ENCODE peak calls at places on chromosome 2, in ten cellular contexts. Z is GM12891; S is activated naive CD4-positive, alpha-beta T cell treated with anti-CD3 and anti-CD28 coated beads, Interleukin-2, amount 50 U/mL, for 16 hours; U is ELR; K is cerebellum; Q is activated T-helper 9 cell treated with anti-CD3 and anti-CD28 coated beads, Interleukin-2, amount 50 U/mL, for 16 hours; P is germinal center; W is cardiac fibroblast; Y is A172; B is HepG2. E is an unnamed sample.

GRCh38 chr2:7094113-7094760 is 177.0 kb downstream of the RNF144A start:
- DNase-seq in Z (no peak), S (no peak), U (no peak), K (no peak), Q (no peak), P (no peak), W (no peak), Y (no peak), B (no peak), E (no peak)

GRCh38 chr2:191758420-191759199 is 80.7 kb downstream of the NABP1 start:
- DNase-seq in Z (peak; percentile 64), S (peak; percentile 47), U (peak; percentile 88), K (no peak), Q (peak; percentile 20), P (peak; percentile 78), W (peak; percentile 59), Y (peak; percentile 79), B (peak; percentile 71), E (peak; percentile 28)

GRCh38 chr2:114683251-114683650 is 240.8 kb downstream of the DPP10 start:
- DNase-seq in Z (no peak), S (no peak), U (no peak), K (no peak), Q (no peak), P (no peak), W (no peak), Y (no peak), B (no peak), E (no peak)

GRCh38 chr2:1979101-1979500 is 234.8 kb upstream of the PXDN start:
- DNase-seq in Z (no peak), S (no peak), U (no peak), K (no peak), Q (no peak), P (no peak), W (no peak), Y (no peak), B (no peak), E (no peak)

GRCh38 chr2:200477667-200478121 is 32.2 kb downstream of the KCTD18 start:
- DNase-seq in Z (no peak), S (no peak), U (no peak), K (no peak), Q (no peak), P (no peak), W (peak; percentile 49), Y (no peak), B (no peak), E (no peak)

GRCh38 chr2:1701556-1702185 is 42.6 kb downstream of the PXDN start:
- DNase-seq in Z (no peak), S (no peak), U (no peak), K (no peak), Q (no peak), P (no peak), W (no peak), Y (no peak), B (no peak), E (no peak)

GRCh38 chr2:1451451-1451850 is 38.2 kb downstream of the TPO start:
- DNase-seq in Z (no peak), S (no peak), U (no peak), K (no peak), Q (no peak), P (no peak), W (no peak), Y (no peak), B (no peak), E (no peak)

GRCh38 chr2:234960091-234961088 is 8.6 kb downstream of the SH3BP4 start:
- DNase-seq in Z (no peak), S (no peak), U (peak; percentile 59), K (no peak), Q (no peak), P (no peak), W (peak; percentile 60), Y (no peak), B (no peak), E (no peak)

GRCh38 chr2:219369447-219369861 is 18.3 kb downstream of the DNPEP start:
- DNase-seq in Z (no peak), S (no peak), U (no peak), K (no peak), Q (no peak), P (no peak), W (peak; percentile 79), Y (peak; percentile 14), B (no peak), E (no peak)

GRCh38 chr2:96869824-96870630 is at the start of gene SEMA4C:
- DNase-seq in Z (peak; percentile 62), S (peak; percentile 58), U (peak; percentile 53), K (peak; percentile 88), Q (peak; percentile 47), P (no peak), W (peak; percentile 31), Y (no peak), B (no peak), E (peak; percentile 32)

GRCh38 chr2:239292956-239293355 is 107.9 kb downstream of the HDAC4 start:
- DNase-seq in Z (no peak), S (no peak), U (no peak), K (no peak), Q (no peak), P (no peak), W (no peak), Y (no peak), B (no peak), E (no peak)

GRCh38 chr2:80001704-80002103 is 302.8 kb downstream of the LRRTM1 start:
- DNase-seq in Z (no peak), S (no peak), U (peak; percentile 23), K (no peak), Q (no peak), P (no peak), W (peak; percentile 19), Y (peak; percentile 45), B (no peak), E (no peak)

GRCh38 chr2:165795011-165795410 is 964 bp upstream of the GALNT3 start:
- DNase-seq in Z (no peak), S (no peak), U (no peak), K (no peak), Q (no peak), P (no peak), W (peak; percentile 24), Y (peak; percentile 11), B (no peak), E (no peak)

GRCh38 chr2:224004105-224004715 is 34.9 kb downstream of the SERPINE2 start:
- DNase-seq in Z (no peak), S (no peak), U (no peak), K (peak; percentile 71), Q (no peak), P (no peak), W (peak; percentile 39), Y (no peak), B (no peak), E (no peak)

GRCh38 chr2:26735096-26735495 is 29.0 kb upstream of the SLC35F6 start:
- DNase-seq in Z (no peak), S (no peak), U (peak; percentile 81), K (no peak), Q (no peak), P (no peak), W (peak; percentile 92), Y (peak; percentile 80), B (no peak), E (no peak)

GRCh38 chr2:158988501-158988900 is 20.1 kb downstream of the TANC1 start:
- DNase-seq in Z (no peak), S (no peak), U (no peak), K (no peak), Q (no peak), P (no peak), W (no peak), Y (no peak), B (no peak), E (no peak)

GRCh38 chr2:224520064-224520463 is 65.1 kb downstream of the CUL3 start:
- DNase-seq in Z (peak; percentile 5), S (no peak), U (peak; percentile 82), K (no peak), Q (no peak), P (peak; percentile 21), W (peak; percentile 79), Y (no peak), B (peak; percentile 12), E (peak; percentile 7)

GRCh38 chr2:156472686-156473085 is 36.5 kb downstream of the GPD2 start:
- DNase-seq in Z (no peak), S (no peak), U (no peak), K (no peak), Q (no peak), P (no peak), W (no peak), Y (no peak), B (no peak), E (no peak)

GRCh38 chr2:44135771-44136170 is 32.9 kb upstream of the PPM1B start:
- DNase-seq in Z (no peak), S (no peak), U (peak; percentile 58), K (no peak), Q (no peak), P (no peak), W (peak; percentile 59), Y (peak; percentile 47), B (no peak), E (no peak)

E was measured in T-cell.